ENCODE peak calls at places on chromosomes 5 and 9, in seven cellular contexts. R is right atrium auricular region, N is AG04450, A is NB4, K is astrocyte of the spinal cord, J is A549, I is HepG2. S is an unnamed sample.

GRCh38 chr5:50853151-50853550 is 186.7 kb downstream of the PARP8 start:
- DNase-seq in R (no peak), J (no peak), A (peak; percentile 85), N (no peak), I (no peak), K (no peak), S (no peak)

GRCh38 chr5:60343102-60343501 is 356.9 kb downstream of the DEPDC1B start:
- DNase-seq in J (no peak), K (no peak), I (no peak), N (no peak), A (no peak), R (no peak), S (no peak)

GRCh38 chr5:158805195-158805594 is 294.5 kb downstream of the EBF1 start:
- DNase-seq in J (no peak), K (no peak), R (no peak), I (no peak), A (no peak), N (no peak), S (no peak)

GRCh38 chr5:131413605-131414559 is 150.0 kb downstream of the CDC42SE2 start:
- DNase-seq in R (no peak), J (no peak), N (no peak), I (no peak), K (no peak), A (peak; percentile 13), S (no peak)

GRCh38 chr9:124079176-124079925 is 67.8 kb downstream of the LHX2 start:
- DNase-seq in I (peak; percentile 21), A (no peak), J (peak; percentile 39), R (peak; percentile 67), K (peak; percentile 46), N (peak; percentile 37), S (peak; percentile 25)

GRCh38 chr5:165996484-165996883 is 2295.0 kb upstream of the WWC1 start:
- DNase-seq in R (no peak), I (no peak), K (no peak), N (no peak), J (no peak), A (no peak), S (no peak)

GRCh38 chr9:115008536-115008935 is 78.1 kb upstream of the TNFSF8 start:
- DNase-seq in A (peak; percentile 54), I (no peak), N (peak; percentile 69), K (peak; percentile 93), R (no peak), J (peak; percentile 51), S (no peak)

GRCh38 chr5:119302916-119303897 is 52.6 kb upstream of the TNFAIP8 start:
- DNase-seq in A (peak; percentile 70), I (peak; percentile 97), K (peak; percentile 98), N (peak; percentile 96), J (peak; percentile 93), R (no peak), S (no peak)

GRCh38 chr5:82855893-82856292 is 221.3 kb downstream of the TMEM167A start:
- DNase-seq in R (no peak), I (no peak), N (no peak), K (no peak), A (no peak), J (no peak), S (no peak)

GRCh38 chr9:114156311-114156657 is 947 bp downstream of the COL27A1 start:
- DNase-seq in A (peak; percentile 51), J (no peak), N (no peak), K (no peak), R (peak; percentile 67), I (no peak), S (no peak)

GRCh38 chr5:6029811-6030271 is 348.5 kb downstream of the MED10 start:
- DNase-seq in J (no peak), R (no peak), N (no peak), A (no peak), I (no peak), K (no peak), S (no peak)

GRCh38 chr9:114504341-114505186 is 709 bp downstream of the WHRN start:
- DNase-seq in N (no peak), I (no peak), K (peak; percentile 29), A (no peak), J (peak; percentile 60), R (no peak), S (no peak)

GRCh38 chr5:93874080-93874479 is 132.7 kb upstream of the POU5F2 start:
- DNase-seq in R (no peak), A (no peak), J (no peak), K (peak; percentile 45), I (no peak), N (no peak), S (no peak)

GRCh38 chr9:15400281-15400941 is 22.3 kb upstream of the SNAPC3 start:
- DNase-seq in R (no peak), J (no peak), A (no peak), I (no peak), N (no peak), K (peak; percentile 45), S (no peak)

GRCh38 chr5:168342985-168343384 is 51.5 kb downstream of the WWC1 start:
- DNase-seq in K (no peak), N (no peak), I (no peak), A (no peak), R (no peak), J (no peak), S (no peak)

GRCh38 chr5:72308853-72309191 is 11.2 kb downstream of the MRPS27 start:
- DNase-seq in N (no peak), A (no peak), J (no peak), K (no peak), R (no peak), I (no peak), S (no peak)

GRCh38 chr5:72328172-72328571 is 8.0 kb downstream of the PTCD2 start:
- DNase-seq in K (peak; percentile 65), A (no peak), N (no peak), R (no peak), I (no peak), J (peak; percentile 53), S (no peak)

DNA sequence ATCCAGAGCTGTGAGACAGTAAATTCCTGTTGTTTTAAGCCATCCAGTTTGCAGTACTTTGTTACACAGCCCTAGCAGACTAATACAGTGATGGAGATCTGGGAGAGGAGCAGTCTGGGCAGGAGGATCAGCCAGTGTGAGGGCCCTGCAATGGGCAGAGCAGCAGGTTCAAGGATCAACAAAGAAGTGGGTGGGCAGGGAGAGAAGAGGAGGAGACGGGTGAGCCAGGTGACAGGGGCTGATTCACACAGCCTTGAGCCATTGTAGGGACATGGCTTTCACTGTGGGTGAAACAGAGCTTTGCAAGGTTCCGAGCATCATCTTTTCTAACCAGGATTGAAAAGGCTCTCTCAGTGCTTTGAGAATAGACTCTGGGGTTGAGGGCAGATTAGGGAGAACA is 88.2 kb upstream of the MVB12B start:
- DNase-seq in K (no peak), R (no peak), A (no peak), N (no peak), J (no peak), I (no peak), S (no peak)
- H3K4me3 ChIP-seq in K (no peak overlapping the region), R (no peak overlapping the region), A (no peak overlapping the region), N (no peak overlapping the region), J (no peak overlapping the region), I (no peak overlapping the region), S (no peak overlapping the region)

GRCh38 chr9:109101202-109101595 is 18.5 kb downstream of the TMEM245 start:
- DNase-seq in N (no peak), J (no peak), A (no peak), R (no peak), K (no peak), I (no peak), S (no peak)

GRCh38 chr9:109098960-109099308 is 20.8 kb downstream of the TMEM245 start:
- DNase-seq in R (no peak), J (no peak), N (no peak), A (no peak), I (no peak), K (no peak), S (no peak)

GRCh38 chr9:109097156-109097555 is 22.6 kb downstream of the TMEM245 start:
- DNase-seq in K (no peak), R (no peak), I (no peak), N (no peak), A (no peak), J (no peak), S (no peak)

GRCh38 chr9:109100543-109101201 is 19.1 kb downstream of the TMEM245 start:
- DNase-seq in J (no peak), A (no peak), I (no peak), N (no peak), K (no peak), R (no peak), S (no peak)

DNA sequence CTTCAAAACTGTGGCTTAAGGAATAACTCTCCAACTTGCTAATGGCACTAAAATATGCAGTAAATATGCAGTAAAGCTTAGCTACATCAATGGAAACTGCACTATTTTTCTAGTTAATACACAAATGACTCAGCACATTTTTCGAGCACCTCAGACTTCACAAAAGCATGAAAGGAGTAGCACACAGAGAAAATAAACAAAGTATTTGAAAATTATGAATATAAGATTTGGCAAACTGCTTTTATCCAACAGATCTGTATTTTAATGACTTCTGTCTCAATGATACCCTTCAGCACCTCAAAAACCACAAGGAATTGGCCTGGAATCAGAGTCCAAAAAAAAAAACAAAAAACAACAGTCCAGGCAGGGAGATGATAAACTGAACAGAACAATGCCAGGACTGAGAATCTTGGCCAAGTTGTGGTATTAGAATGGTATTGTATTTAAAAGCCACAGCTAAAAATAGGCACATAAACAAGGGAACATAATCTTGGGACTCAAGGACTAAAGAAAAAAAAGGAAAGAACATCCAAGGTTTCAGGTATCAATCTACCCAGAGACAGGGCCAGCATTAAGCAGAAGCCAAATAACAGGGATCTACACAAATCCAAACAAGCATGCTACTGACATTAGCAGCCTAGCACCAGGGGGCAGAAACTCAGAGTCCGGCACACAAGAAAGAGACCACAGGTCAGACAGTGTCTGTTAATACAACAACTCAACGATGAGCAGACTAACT is 21.4 kb downstream of the TMEM245 start:
- DNase-seq in I (peak; percentile 68), J (peak; percentile 68), R (no peak), N (no peak), K (peak; percentile 89), A (no peak), S (no peak)
- TF ChIP-seq CTCF in I (peak; percentile 75), J (peak; percentile 23), R (no peak), N (peak; percentile 44), K (peak; percentile 49), A (peak; percentile 7), S (peak; percentile 33)

DNA sequence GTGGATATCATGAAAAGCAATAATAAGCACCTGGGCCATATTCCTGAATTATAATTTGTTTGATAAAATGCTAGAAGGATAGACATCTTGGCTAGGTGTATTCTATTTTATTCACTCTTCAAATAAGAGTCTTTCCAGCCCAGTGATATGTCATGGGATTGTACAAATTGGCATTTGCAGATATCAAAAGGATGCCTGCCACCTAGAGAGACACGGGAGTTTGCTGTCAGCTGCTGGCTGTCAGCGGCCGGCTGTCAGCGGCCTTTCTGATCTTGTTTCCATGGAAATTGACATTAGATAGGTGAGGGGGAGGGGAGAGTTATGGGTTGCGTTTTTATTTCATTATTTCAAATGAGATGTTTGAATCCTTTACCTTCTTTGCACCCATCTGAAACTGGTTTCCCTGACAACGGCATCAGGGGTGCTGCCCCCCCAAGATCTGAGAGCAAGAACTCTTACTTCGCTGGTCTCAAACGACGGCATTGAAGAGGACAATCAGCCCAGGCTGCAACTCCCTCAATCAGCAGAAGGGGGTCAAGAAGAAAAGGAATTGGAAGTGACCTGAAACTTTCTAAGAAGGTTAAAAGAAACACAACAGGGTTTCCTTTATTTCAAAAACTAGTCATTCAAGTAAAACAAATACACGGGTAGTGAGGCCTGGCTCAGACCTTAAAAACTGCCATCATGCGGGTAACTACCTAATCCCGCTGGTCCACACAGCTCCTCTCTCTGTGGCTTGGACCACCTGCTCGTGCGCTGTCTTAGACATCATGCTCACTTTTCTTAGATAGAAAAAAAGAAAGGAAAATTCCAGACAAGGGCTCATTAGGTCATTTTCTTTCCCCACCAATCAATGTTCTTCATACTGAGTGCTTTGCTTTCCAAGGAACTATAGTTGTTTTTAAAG is 115.7 kb downstream of the TLE1 start:
- DNase-seq in N (no peak), J (no peak), R (no peak), K (no peak), I (no peak), A (no peak), S (no peak)
- H3K4me3 ChIP-seq in N (no peak overlapping the region), J (no peak overlapping the region), R (no peak overlapping the region), K (no peak overlapping the region), I (no peak overlapping the region), A (no peak overlapping the region), S (no peak overlapping the region)

GRCh38 chr5:174192901-174193300 is 147.4 kb downstream of the NSG2 start:
- DNase-seq in N (no peak), A (no peak), R (no peak), J (no peak), K (no peak), I (no peak), S (no peak)
- TF ChIP-seq CTCF in N (no peak), A (no peak), R (no peak), J (no peak), K (no peak), I (no peak), S (no peak)

S was measured in Panc1.